ENCODE peak calls at places on chromosomes 3 and 15, in nine cellular contexts. J is brain microvascular endothelial cell; I is CD4-positive, CD25-positive, alpha-beta regulatory T cell; F is A549; D is suprapubic skin; N is Panc1; Z is GM12878; Q is lower lobe of right lung; U is stomach. K is an unnamed sample.

GRCh38 chr3:27910456-27910855 is 188.3 kb upstream of the EOMES start:
- DNase-seq in Q (no peak), U (no peak), J (no peak), Z (no peak), I (no peak), D (no peak), F (no peak), N (no peak), K (no peak)

GRCh38 chr15:49282366-49282765 is 112.3 kb downstream of the GALK2 start:
- DNase-seq in N (no peak), D (no peak), I (no peak), Q (no peak), Z (no peak), U (no peak), J (peak), F (no peak), K (no peak)

GRCh38 chr3:107452436-107452835 is 70.3 kb upstream of the BBX start:
- DNase-seq in D (no peak), J (peak), F (no peak), U (no peak), Z (no peak), I (no peak), Q (no peak), N (no peak), K (no peak)

GRCh38 chr3:119173325-119173724 is at the start of gene UPK1B:
- DNase-seq in J (no peak), U (no peak), I (no peak), N (no peak), D (no peak), Z (no peak), F (no peak), Q (no peak), K (no peak)

GRCh38 chr15:42955518-42955917 is 34.9 kb upstream of the TTBK2 start:
- DNase-seq in U (no peak), D (no peak), Q (no peak), N (no peak), J (peak), Z (no peak), F (no peak), I (no peak), K (no peak)

GRCh38 chr3:108223928-108224327 is 1.7 kb upstream of the IFT57 start:
- DNase-seq in N (no peak), D (no peak), Z (no peak), I (no peak), Q (no peak), U (no peak), F (no peak), J (no peak), K (no peak)

GRCh38 chr15:84947947-84948830 is 33.5 kb upstream of the PDE8A start:
- DNase-seq in F (no peak), U (no peak), J (peak), I (no peak), Q (no peak), D (no peak), N (no peak), Z (no peak), K (no peak)

GRCh38 chr15:66682246-66682645 is 19.8 kb upstream of the SMAD6 start:
- DNase-seq in N (no peak), Q (no peak), F (no peak), Z (no peak), U (no peak), J (no peak), D (no peak), I (no peak), K (no peak)

GRCh38 chr3:85586018-85586417 is 627.2 kb downstream of the CADM2 start:
- DNase-seq in D (no peak), I (no peak), Q (no peak), U (no peak), J (no peak), N (no peak), Z (no peak), F (no peak), K (no peak)

GRCh38 chr3:43580181-43580580 is 41.6 kb downstream of the ANO10 start:
- DNase-seq in F (no peak), U (no peak), Z (no peak), Q (no peak), I (no peak), J (no peak), N (no peak), D (no peak), K (no peak)

GRCh38 chr3:191290311-191291025 is 38.7 kb upstream of the CCDC50 start:
- DNase-seq in F (no peak), I (no peak), Q (no peak), D (no peak), U (no peak), J (no peak), Z (no peak), N (no peak), K (no peak)

GRCh38 chr3:148042663-148043445 is 633.7 kb downstream of the ZIC1 start:
- DNase-seq in I (no peak), U (no peak), D (no peak), N (no peak), J (no peak), F (no peak), Z (no peak), Q (no peak), K (no peak)

GRCh38 chr3:32154180-32154579 is 47.8 kb downstream of the GPD1L start:
- DNase-seq in Q (no peak), U (no peak), Z (no peak), J (no peak), I (no peak), F (no peak), D (no peak), N (no peak), K (no peak)

GRCh38 chr3:143173242-143173641 is 53.7 kb downstream of the CHST2 start:
- DNase-seq in F (no peak), Z (no peak), I (no peak), J (no peak), Q (no peak), U (no peak), N (no peak), D (no peak), K (no peak)

GRCh38 chr3:69926385-69926784 is 73.1 kb upstream of the SAMMSON start:
- DNase-seq in Q (no peak), Z (no peak), I (no peak), N (no peak), U (no peak), D (no peak), F (no peak), J (no peak), K (no peak)

GRCh38 chr3:129365296-129365695 is 63.1 kb downstream of the EFCAB12 start:
- DNase-seq in J (no peak), I (no peak), Z (no peak), N (no peak), D (no peak), F (no peak), U (no peak), Q (no peak), K (no peak)

GRCh38 chr15:42020713-42021273 is at the start of gene PLA2G4E:
- DNase-seq in Q (no peak), J (no peak), Z (no peak), D (no peak), F (no peak), N (no peak), U (no peak), I (no peak), K (peak)

GRCh38 chr15:70120109-70120508 is 22.4 kb upstream of the TLE3 start:
- DNase-seq in U (no peak), I (no peak), Q (no peak), J (no peak), D (no peak), F (no peak), Z (no peak), N (no peak), K (no peak)

GRCh38 chr3:47117803-47118364 is 46.0 kb downstream of the SETD2 start:
- DNase-seq in U (no peak), Q (no peak), D (no peak), F (no peak), Z (no peak), N (no peak), J (no peak), I (no peak), K (no peak)

GRCh38 chr15:20341901-20342605 is 199.5 kb downstream of the GOLGA6L6 start:
- DNase-seq in I (no peak), N (no peak), Z (no peak), J (peak), U (peak), D (peak), Q (peak), F (no peak), K (peak)

GRCh38 chr3:192887047-192887446 is 30.6 kb downstream of the MB21D2 start:
- DNase-seq in N (peak), F (no peak), U (no peak), I (no peak), D (no peak), J (peak), Q (no peak), Z (no peak), K (no peak)

GRCh38 chr3:127967296-127967695 is 52.3 kb downstream of the KBTBD12 start:
- DNase-seq in J (no peak), D (no peak), U (no peak), Q (no peak), F (no peak), I (no peak), N (no peak), Z (no peak), K (no peak)

GRCh38 chr3:98602078-98602678 is 8.8 kb upstream of the CPOX start:
- DNase-seq in D (no peak), Z (peak), I (no peak), F (peak), U (peak), J (peak), N (peak), Q (no peak), K (no peak)

GRCh38 chr3:42658771-42659390 is 5.4 kb downstream of the ZBTB47 start:
- DNase-seq in Z (no peak), Q (no peak), D (no peak), U (no peak), I (no peak), N (no peak), F (no peak), J (no peak), K (no peak)

GRCh38 chr3:66483006-66483928 is 17.6 kb downstream of the LRIG1 start:
- DNase-seq in N (no peak), J (peak), D (no peak), Q (no peak), U (peak), I (no peak), F (no peak), Z (no peak), K (no peak)

GRCh38 chr3:130900959-130901358 is 7.1 kb downstream of the ATP2C1 start:
- DNase-seq in Z (no peak), Q (no peak), J (no peak), U (no peak), D (no peak), N (no peak), I (no peak), F (peak), K (no peak)

GRCh38 chr3:38582941-38583645 is 66.4 kb downstream of the SCN5A start:
- DNase-seq in N (no peak), J (no peak), F (no peak), Q (peak), I (no peak), U (peak), D (peak), Z (no peak), K (peak)
- H3K27ac ChIP-seq in N (no peak), J (no peak), F (no peak), Q (no peak), I (no peak), U (no peak), D (no peak), Z (no peak), K (no peak)

GRCh38 chr3:49906004-49906860 is 2.6 kb upstream of the MST1R start:
- DNase-seq in N (no peak), I (peak), U (peak), J (peak), F (peak), D (no peak), Z (no peak), Q (peak), K (peak)
- H3K4me3 ChIP-seq in N (peak), I (peak), U (peak), J (peak), F (peak), D (peak), Z (peak), Q (peak), K (peak)

GRCh38 chr15:74799843-74800558 is 12.6 kb upstream of the LMAN1L start:
- DNase-seq in J (peak), F (peak), Q (peak), U (peak), N (peak), Z (peak), D (peak), I (peak), K (peak)

GRCh38 chr15:74802290-74802689 is 10.3 kb upstream of the LMAN1L start:
- DNase-seq in I (no peak), J (no peak), Z (no peak), N (no peak), Q (no peak), D (no peak), U (no peak), F (no peak), K (no peak)

GRCh38 chr15:74801311-74801997 is 11.2 kb upstream of the LMAN1L start:
- DNase-seq in U (no peak), Z (no peak), J (no peak), I (no peak), F (no peak), Q (no peak), D (no peak), N (no peak), K (no peak)

GRCh38 chr15:74799255-74799842 is 13.3 kb upstream of the LMAN1L start:
- DNase-seq in D (no peak), F (no peak), U (no peak), Z (no peak), Q (no peak), I (no peak), N (no peak), J (no peak), K (peak)

GRCh38 chr15:74800559-74801094 is 12.0 kb upstream of the LMAN1L start:
- DNase-seq in J (no peak), U (no peak), F (no peak), D (no peak), N (no peak), Q (peak), I (no peak), Z (no peak), K (peak)
- H3K27ac ChIP-seq in J (no peak), U (peak), F (no peak), D (no peak), N (no peak), Q (no peak), I (peak), Z (no peak), K (peak)

GRCh38 chr15:92810418-92811138 is 89.5 kb upstream of the CHD2 start:
- DNase-seq in F (no peak), N (no peak), U (no peak), J (peak), I (peak), D (peak), Q (peak), Z (no peak), K (peak)
- H3K4me3 ChIP-seq in F (peak), N (peak), U (peak), J (peak), I (peak), D (peak), Q (peak), Z (peak), K (peak)

GRCh38 chr15:98942966-98943584 is 64.5 kb downstream of the PGPEP1L start:
- DNase-seq in U (no peak), J (no peak), N (no peak), D (no peak), F (no peak), Q (no peak), I (no peak), Z (no peak), K (peak)
- H3K27ac ChIP-seq in U (peak), J (no peak), N (no peak), D (no peak), F (peak), Q (peak), I (no peak), Z (no peak), K (no peak)

GRCh38 chr15:40438712-40439111 is 2.0 kb upstream of the BAHD1 start:
- DNase-seq in D (no peak), F (no peak), Z (no peak), N (no peak), Q (no peak), J (no peak), I (no peak), U (peak), K (no peak)
- H3K4me3 ChIP-seq in D (no peak), F (no peak), Z (no peak), N (peak), Q (no peak), J (no peak), I (no peak), U (no peak), K (no peak)

GRCh38 chr3:16509721-16510619 is 3.5 kb downstream of the RFTN1 start:
- DNase-seq in D (no peak), Q (no peak), F (no peak), U (no peak), I (no peak), N (no peak), Z (no peak), J (no peak), K (no peak)
- H3K27ac ChIP-seq in D (peak), Q (peak), F (no peak), U (no peak), I (peak), N (no peak), Z (peak), J (no peak), K (peak)

K was measured in spleen.